ENCODE peak calls at places on chromosomes 7 and 10, in six cellular contexts. One of them, this sample, is unnamed.
A peak's percentile ranks its signal among the peaks of the same experiment; 100 is the strongest.

GRCh38 chr7:26897928-26898327 is 33.5 kb upstream of the SKAP2 start:
- DNase-seq in Panc1: no peak
- DNase-seq in dorsolateral prefrontal cortex: no peak
- DNase-seq in GM23338: no peak
- DNase-seq in HCT116: no peak
- DNase-seq in neural progenitor cell: no peak
- DNase-seq in this sample: no peak

GRCh38 chr10:49433069-49433468 is 37.2 kb upstream of the DRGX start:
- DNase-seq in Panc1: no peak
- DNase-seq in GM23338: no peak
- DNase-seq in HCT116: no peak
- DNase-seq in neural progenitor cell: no peak
- DNase-seq in dorsolateral prefrontal cortex: no peak
- DNase-seq in this sample: no peak

GRCh38 chr10:3886191-3886590 is 101.2 kb upstream of the KLF6 start:
- DNase-seq in neural progenitor cell: peak; percentile 70
- DNase-seq in HCT116: no peak
- DNase-seq in GM23338: peak; percentile 71
- DNase-seq in dorsolateral prefrontal cortex: no peak
- DNase-seq in Panc1: no peak
- DNase-seq in this sample: peak; percentile 86

GRCh38 chr10:84335516-84335915 is 7.1 kb downstream of the CCSER2 start:
- DNase-seq in neural progenitor cell: no peak
- DNase-seq in Panc1: no peak
- DNase-seq in dorsolateral prefrontal cortex: no peak
- DNase-seq in HCT116: no peak
- DNase-seq in GM23338: no peak
- DNase-seq in this sample: no peak

GRCh38 chr7:133904766-133905165 is 222.4 kb upstream of the LRGUK start:
- DNase-seq in neural progenitor cell: no peak
- DNase-seq in Panc1: no peak
- DNase-seq in dorsolateral prefrontal cortex: no peak
- DNase-seq in HCT116: no peak
- DNase-seq in GM23338: no peak
- DNase-seq in this sample: no peak

GRCh38 chr10:126235091-126235978 is 152.9 kb downstream of the ADAM12 start:
- DNase-seq in HCT116: no peak
- DNase-seq in GM23338: no peak
- DNase-seq in Panc1: no peak
- DNase-seq in dorsolateral prefrontal cortex: no peak
- DNase-seq in neural progenitor cell: no peak
- DNase-seq in this sample: peak; percentile 22

GRCh38 chr10:14196113-14196512 is 134.6 kb downstream of the FRMD4A start:
- DNase-seq in GM23338: no peak
- DNase-seq in Panc1: no peak
- DNase-seq in HCT116: no peak
- DNase-seq in dorsolateral prefrontal cortex: no peak
- DNase-seq in neural progenitor cell: no peak
- DNase-seq in this sample: no peak

GRCh38 chr10:86751477-86751876 is 4.9 kb upstream of the BMPR1A start:
- DNase-seq in dorsolateral prefrontal cortex: no peak
- DNase-seq in Panc1: no peak
- DNase-seq in neural progenitor cell: no peak
- DNase-seq in GM23338: no peak
- DNase-seq in HCT116: no peak
- DNase-seq in this sample: no peak

GRCh38 chr7:70481717-70482116 is 650.2 kb upstream of the GALNT17 start:
- DNase-seq in HCT116: no peak
- DNase-seq in Panc1: no peak
- DNase-seq in GM23338: no peak
- DNase-seq in dorsolateral prefrontal cortex: no peak
- DNase-seq in neural progenitor cell: no peak
- DNase-seq in this sample: no peak

GRCh38 chr7:4715385-4715770 is 33.3 kb downstream of the FOXK1 start:
- DNase-seq in Panc1: no peak
- DNase-seq in GM23338: no peak
- DNase-seq in neural progenitor cell: no peak
- DNase-seq in HCT116: no peak
- DNase-seq in dorsolateral prefrontal cortex: no peak
- DNase-seq in this sample: no peak

GRCh38 chr10:90779573-90779972 is 78.3 kb downstream of the HTR7 start:
- DNase-seq in Panc1: no peak
- DNase-seq in dorsolateral prefrontal cortex: no peak
- DNase-seq in neural progenitor cell: peak; percentile 10
- DNase-seq in GM23338: peak; percentile 63
- DNase-seq in HCT116: peak; percentile 8
- DNase-seq in this sample: peak; percentile 51
- TF ChIP-seq CTCF in Panc1: peak; percentile 31
- TF ChIP-seq CTCF in dorsolateral prefrontal cortex: no peak
- TF ChIP-seq CTCF in neural progenitor cell: peak; percentile 38
- TF ChIP-seq CTCF in GM23338: peak; percentile 67
- TF ChIP-seq CTCF in HCT116: peak; percentile 54
- TF ChIP-seq CTCF in this sample: peak; percentile 69

DNA sequence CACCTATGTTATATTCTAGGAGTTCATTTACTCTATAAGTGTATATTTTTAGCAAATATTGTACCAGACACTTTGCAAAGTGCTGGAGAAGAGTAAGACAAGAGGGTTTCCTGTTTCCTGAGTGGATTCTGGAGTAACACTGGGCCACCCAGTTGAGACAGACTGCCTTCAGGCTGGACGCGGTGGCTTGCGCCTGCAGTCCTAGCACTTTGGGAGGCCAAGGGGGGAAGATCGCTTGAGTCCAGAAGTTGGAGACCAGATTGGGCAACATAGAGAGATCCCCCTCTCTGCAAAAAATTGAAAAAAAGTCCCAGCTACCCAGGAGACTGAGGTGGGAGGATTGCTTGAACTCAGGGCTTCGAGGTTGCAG is 772 bp upstream of the ZSCAN25 start:
- DNase-seq in HCT116: no peak
- DNase-seq in GM23338: no peak
- DNase-seq in neural progenitor cell: no peak
- DNase-seq in dorsolateral prefrontal cortex: no peak
- DNase-seq in Panc1: no peak
- DNase-seq in this sample: no peak
- H3K27ac ChIP-seq in HCT116: peak overlapping the region; percentile 61
- H3K27ac ChIP-seq in GM23338: peak overlapping the region; percentile 68
- H3K27ac ChIP-seq in neural progenitor cell: no peak overlapping the region
- H3K27ac ChIP-seq in dorsolateral prefrontal cortex: no peak overlapping the region
- H3K27ac ChIP-seq in Panc1: no peak overlapping the region
- H3K27ac ChIP-seq in this sample: no peak overlapping the region

DNA sequence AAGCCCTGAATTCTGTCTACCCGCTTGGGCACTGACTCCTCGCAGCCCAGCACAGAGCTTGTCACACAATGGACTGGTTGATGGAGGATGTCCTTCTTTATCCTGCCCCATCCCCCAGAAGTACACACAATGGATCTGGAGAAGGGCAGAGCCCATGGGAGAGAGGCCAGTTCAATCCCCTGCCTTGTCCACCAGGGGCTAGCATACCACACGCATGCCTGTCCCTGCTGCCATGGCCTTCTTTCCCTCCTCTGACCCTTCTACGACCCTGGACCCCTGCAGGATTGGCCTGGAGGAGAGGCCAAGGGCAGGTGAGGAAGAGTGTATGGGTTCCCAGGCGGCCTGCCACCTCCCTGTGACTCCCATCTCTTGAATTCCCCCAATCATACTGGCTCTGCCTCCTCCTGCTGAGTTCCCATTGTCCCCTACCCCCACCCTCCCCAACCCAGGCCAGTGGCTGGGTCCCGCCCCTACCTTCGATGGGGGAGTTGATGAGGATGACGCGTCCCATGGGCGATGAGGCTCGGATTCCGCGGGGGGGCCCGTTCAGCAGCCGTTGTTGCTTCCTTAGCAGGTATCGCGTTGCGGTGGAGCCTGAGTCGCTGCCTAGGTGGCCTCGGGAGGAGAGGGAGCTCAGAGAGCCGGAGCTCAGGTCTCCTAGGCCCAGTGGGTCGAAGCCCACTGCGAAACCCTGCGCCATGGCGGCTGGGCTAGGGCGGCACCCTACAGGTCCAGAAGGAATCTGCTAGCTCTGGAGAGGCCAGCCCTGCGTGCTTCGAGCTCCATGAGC is 1.2 kb downstream of the PDZD7 start:
- DNase-seq in dorsolateral prefrontal cortex: no peak
- DNase-seq in GM23338: peak; percentile 72
- DNase-seq in HCT116: no peak
- DNase-seq in neural progenitor cell: peak; percentile 64
- DNase-seq in Panc1: no peak
- DNase-seq in this sample: peak; percentile 84
- TF ChIP-seq CTCF in dorsolateral prefrontal cortex: no peak
- TF ChIP-seq CTCF in GM23338: peak; percentile 37
- TF ChIP-seq CTCF in HCT116: peak; percentile 44
- TF ChIP-seq CTCF in neural progenitor cell: peak; percentile 44
- TF ChIP-seq CTCF in Panc1: no peak
- TF ChIP-seq CTCF in this sample: peak; percentile 75

GRCh38 chr7:159042084-159042483 is 102.6 kb downstream of the VIPR2 start:
- DNase-seq in dorsolateral prefrontal cortex: no peak
- DNase-seq in HCT116: no peak
- DNase-seq in Panc1: no peak
- DNase-seq in GM23338: no peak
- DNase-seq in neural progenitor cell: no peak
- DNase-seq in this sample: no peak
- H3K27ac ChIP-seq in dorsolateral prefrontal cortex: no peak overlapping the region
- H3K27ac ChIP-seq in HCT116: no peak overlapping the region
- H3K27ac ChIP-seq in Panc1: no peak overlapping the region
- H3K27ac ChIP-seq in GM23338: no peak overlapping the region
- H3K27ac ChIP-seq in neural progenitor cell: no peak overlapping the region
- H3K27ac ChIP-seq in this sample: no peak overlapping the region

This sample was measured in endodermal cell.